ENCODE peak calls at places on chromosomes 5 and 9, in seven cellular contexts. R is stomach, U is AG04450, B is pancreas, G is suprapubic skin, D is K562, S is fibroblast of lung. P is an unnamed sample.

GRCh38 chr5:61280205-61280604 is 51.9 kb upstream of the ZSWIM6 start:
- DNase-seq in R (no peak), U (peak; percentile 64), B (no peak), G (no peak), D (no peak), S (peak; percentile 85), P (no peak)

GRCh38 chr5:128714551-128714950 is 176.5 kb upstream of the FBN2 start:
- DNase-seq in R (no peak), U (no peak), B (no peak), G (no peak), D (no peak), S (no peak), P (no peak)

GRCh38 chr5:1322036-1322903 is 22.6 kb downstream of the CLPTM1L start:
- DNase-seq in R (no peak), U (no peak), B (no peak), G (no peak), D (no peak), S (no peak), P (no peak)

GRCh38 chr9:16090907-16091629 is 538.2 kb downstream of the CCDC171 start:
- DNase-seq in R (no peak), U (no peak), B (no peak), G (no peak), D (no peak), S (peak; percentile 46), P (no peak)

GRCh38 chr5:38670878-38671277 is 114.4 kb upstream of the LIFR start:
- DNase-seq in R (no peak), U (no peak), B (no peak), G (no peak), D (no peak), S (peak; percentile 41), P (no peak)

GRCh38 chr5:16899171-16899570 is 36.9 kb downstream of the MYO10 start:
- DNase-seq in R (no peak), U (no peak), B (no peak), G (no peak), D (no peak), S (no peak), P (no peak)

GRCh38 chr5:14745188-14745563 is 80.7 kb downstream of the OTULIN start:
- DNase-seq in R (no peak), U (no peak), B (no peak), G (no peak), D (no peak), S (no peak), P (no peak)

GRCh38 chr5:146595088-146595487 is 79.1 kb upstream of the GPR151 start:
- DNase-seq in R (no peak), U (no peak), B (no peak), G (no peak), D (no peak), S (no peak), P (no peak)

GRCh38 chr9:99040911-99041582 is 63.9 kb upstream of the TGFBR1 start:
- DNase-seq in R (no peak), U (peak; percentile 52), B (no peak), G (no peak), D (no peak), S (peak; percentile 60), P (no peak)

GRCh38 chr9:124665391-124666058 is 105.6 kb downstream of the NR6A1 start:
- DNase-seq in R (no peak), U (no peak), B (no peak), G (no peak), D (no peak), S (no peak), P (no peak)

GRCh38 chr9:133495327-133496293 is 16.7 kb upstream of the SLC2A6 start:
- DNase-seq in R (no peak), U (no peak), B (no peak), G (no peak), D (no peak), S (no peak), P (no peak)

GRCh38 chr9:18331808-18332209 is 142.1 kb upstream of the ADAMTSL1 start:
- DNase-seq in R (no peak), U (no peak), B (no peak), G (no peak), D (no peak), S (peak; percentile 54), P (no peak)

GRCh38 chr5:81826128-81826527 is 75.2 kb upstream of the SSBP2 start:
- DNase-seq in R (no peak), U (no peak), B (no peak), G (no peak), D (no peak), S (peak; percentile 12), P (no peak)
- TF ChIP-seq CTCF in R (no peak), U (no peak), B (no peak), G (no peak), D (no peak), S (no peak), P (no peak)

GRCh38 chr5:40404613-40405012 is 275.1 kb upstream of the PTGER4 start:
- DNase-seq in R (no peak), U (no peak), B (no peak), G (no peak), D (no peak), S (no peak), P (no peak)
- H3K27ac ChIP-seq in R (no peak overlapping the region), U (no peak overlapping the region), B (no peak overlapping the region), G (no peak overlapping the region), D (no peak overlapping the region), S (no peak overlapping the region), P (peak overlapping the region; percentile 63)

GRCh38 chr5:62502456-62503101 is 76.0 kb upstream of the LRRC70 start:
- DNase-seq in R (no peak), U (no peak), B (no peak), G (no peak), D (no peak), S (no peak), P (no peak)

GRCh38 chr5:62509823-62510222 is 68.8 kb upstream of the LRRC70 start:
- DNase-seq in R (no peak), U (no peak), B (no peak), G (no peak), D (no peak), S (no peak), P (no peak)

GRCh38 chr5:62504129-62504528 is 74.5 kb upstream of the LRRC70 start:
- DNase-seq in R (no peak), U (no peak), B (no peak), G (no peak), D (no peak), S (no peak), P (no peak)

DNA sequence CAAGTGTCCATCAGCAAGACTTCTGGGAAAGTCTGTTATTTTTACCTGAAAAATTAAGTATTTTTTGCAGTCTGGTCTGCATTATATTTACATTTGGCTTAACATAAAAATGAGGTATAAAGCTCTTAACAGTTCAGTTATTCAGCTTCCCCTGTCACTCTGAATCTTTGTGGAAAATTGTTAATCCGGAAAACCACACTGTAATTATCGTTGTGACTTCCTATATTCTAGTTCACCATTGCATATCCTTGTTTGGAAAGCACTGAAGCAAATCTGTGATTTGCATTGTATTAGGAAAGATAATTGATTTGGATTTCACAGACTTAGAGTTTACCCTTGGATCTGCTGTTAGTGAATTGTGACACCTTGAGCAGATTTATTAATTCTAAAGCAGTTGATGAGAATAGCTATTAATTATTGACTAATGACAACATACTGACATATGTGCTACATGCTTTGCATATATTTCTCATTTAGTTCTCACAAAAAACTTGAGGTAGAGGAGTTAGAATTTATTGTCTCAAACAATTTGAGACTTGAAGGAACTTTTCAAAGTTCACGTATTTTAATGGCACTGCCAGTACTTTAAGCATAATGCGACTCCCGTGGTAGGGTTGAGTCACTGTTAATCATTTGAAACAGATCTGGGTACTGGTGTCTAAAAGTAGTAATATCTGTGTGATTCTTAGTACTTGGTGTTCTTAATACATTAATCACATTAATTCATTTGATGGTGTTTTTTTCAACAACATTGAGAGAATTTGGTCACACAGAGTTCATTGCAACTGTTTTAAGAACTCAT is 71.8 kb upstream of the LRRC70 start:
- DNase-seq in R (no peak), U (no peak), B (no peak), G (no peak), D (no peak), S (no peak), P (no peak)
- TF ChIP-seq CTCF in R (no peak), U (no peak), B (no peak), G (no peak), D (no peak), S (no peak), P (no peak)

DNA sequence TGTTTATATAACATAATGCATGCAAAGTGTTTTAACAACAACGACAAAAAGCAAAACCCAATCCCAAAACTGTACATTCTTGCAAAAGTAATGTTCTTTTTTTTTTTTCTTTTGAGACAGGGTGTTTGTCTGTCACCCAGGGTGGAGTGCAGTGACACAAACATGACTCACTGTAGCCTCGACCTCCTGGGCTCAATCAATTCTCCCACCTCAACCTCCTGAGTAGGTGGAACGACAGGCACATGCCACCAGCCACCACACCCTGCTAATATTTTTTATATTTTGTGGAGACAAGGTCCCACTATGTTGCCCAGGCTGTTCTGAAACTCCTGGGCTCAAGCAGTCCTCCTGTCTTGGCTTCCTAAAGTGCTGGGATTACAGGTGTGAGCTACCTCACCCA is 13.6 kb upstream of the HAVCR1 start:
- DNase-seq in R (no peak), U (no peak), B (no peak), G (no peak), D (no peak), S (no peak), P (no peak)
- H3K27ac ChIP-seq in R (no peak overlapping the region), U (no peak overlapping the region), B (no peak overlapping the region), G (no peak overlapping the region), D (no peak overlapping the region), S (no peak overlapping the region), P (no peak overlapping the region)

DNA sequence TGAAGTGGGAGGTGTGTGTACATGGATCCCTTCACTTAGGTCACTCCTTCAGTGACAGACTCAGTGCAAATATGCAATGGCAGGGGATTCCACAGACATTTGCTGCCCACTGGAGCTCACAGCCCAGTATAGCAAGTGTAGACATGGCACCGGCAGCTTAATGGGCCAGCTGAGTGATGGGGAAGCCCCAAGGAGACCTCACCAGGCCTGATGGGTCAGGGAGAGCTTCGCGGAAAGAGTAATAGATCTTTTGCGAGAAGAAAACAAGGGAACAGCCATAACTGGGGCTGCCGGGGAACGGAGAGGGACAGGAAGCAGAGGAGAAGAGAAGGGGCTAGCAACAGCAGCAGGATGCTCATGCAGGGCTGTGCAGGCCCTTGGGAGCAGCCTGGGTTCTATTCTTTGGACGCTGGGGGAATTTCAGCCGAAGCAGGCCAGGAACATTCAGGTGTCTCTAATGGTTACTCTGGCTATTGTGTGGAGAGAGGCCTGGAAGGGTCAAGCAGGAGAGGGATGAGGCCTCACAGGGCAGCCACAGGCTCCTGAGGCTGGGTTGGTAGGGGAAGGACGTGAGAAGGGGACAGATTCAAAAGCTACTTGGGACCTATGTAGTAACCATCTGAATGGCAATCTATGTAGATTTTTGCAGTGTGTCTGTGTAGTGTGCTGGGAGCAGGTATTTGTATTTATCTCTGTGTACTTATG is 27.0 kb downstream of the TCF7 start:
- DNase-seq in R (peak; percentile 21), U (no peak), B (no peak), G (peak; percentile 44), D (no peak), S (no peak), P (no peak)
- TF ChIP-seq CTCF in R (no peak), U (no peak), B (no peak), G (no peak), D (no peak), S (peak; percentile 26), P (no peak)

P was measured in transverse colon.